ENCODE peak calls at places on chromosomes 2 and 18, in ten cellular contexts. W, U, L, T, G, I, D, R, Z and X are unnamed samples.

GRCh38 chr2:241062342-241063092 is 39.6 kb downstream of the MTERF4 start:
- DNase-seq in W (no peak), U (no peak), L (no peak), T (no peak), G (no peak), I (peak; percentile 54), D (no peak), R (no peak), Z (peak; percentile 45), X (no peak)

GRCh38 chr2:170929686-170930050 is 615 bp downstream of the GORASP2 start:
- DNase-seq in W (peak; percentile 64), U (peak; percentile 33), L (peak; percentile 62), T (peak; percentile 38), G (peak; percentile 19), I (no peak), D (peak; percentile 68), R (peak; percentile 89), Z (peak; percentile 91), X (no peak)

GRCh38 chr18:6022089-6022444 is 126.7 kb upstream of the TMEM200C start:
- DNase-seq in W (no peak), U (peak; percentile 8), L (no peak), T (no peak), G (no peak), I (no peak), D (no peak), R (no peak), Z (no peak), X (no peak)

GRCh38 chr2:23926289-23926749 is 604 bp downstream of the ATAD2B start:
- DNase-seq in W (peak; percentile 35), U (no peak), L (peak; percentile 64), T (peak; percentile 53), G (peak; percentile 11), I (no peak), D (no peak), R (peak; percentile 74), Z (peak; percentile 91), X (no peak)

GRCh38 chr2:180328795-180329422 is 321.8 kb upstream of the CWC22 start:
- DNase-seq in W (no peak), U (no peak), L (no peak), T (no peak), G (no peak), I (no peak), D (no peak), R (peak; percentile 6), Z (no peak), X (no peak)

GRCh38 chr2:46862430-46862829 is 53.2 kb downstream of the MCFD2 start:
- DNase-seq in W (no peak), U (no peak), L (no peak), T (no peak), G (no peak), I (no peak), D (no peak), R (no peak), Z (no peak), X (no peak)

GRCh38 chr2:70214958-70215357 is 24.1 kb upstream of the C2orf42 start:
- DNase-seq in W (no peak), U (peak; percentile 55), L (no peak), T (no peak), G (no peak), I (no peak), D (no peak), R (no peak), Z (no peak), X (no peak)

GRCh38 chr2:238928520-238929241 is 80.8 kb downstream of the TWIST2 start:
- DNase-seq in W (no peak), U (no peak), L (peak; percentile 29), T (no peak), G (no peak), I (no peak), D (no peak), R (no peak), Z (no peak), X (no peak)

GRCh38 chr2:18855027-18855426 is 265.7 kb upstream of the NT5C1B start:
- DNase-seq in W (no peak), U (peak; percentile 40), L (no peak), T (no peak), G (no peak), I (no peak), D (no peak), R (no peak), Z (no peak), X (no peak)

GRCh38 chr2:32422133-32422532 is 65.3 kb downstream of the BIRC6 start:
- DNase-seq in W (no peak), U (no peak), L (no peak), T (no peak), G (no peak), I (no peak), D (no peak), R (no peak), Z (no peak), X (no peak)

GRCh38 chr2:182324665-182325064 is 102.2 kb downstream of the PDE1A start:
- DNase-seq in W (no peak), U (peak; percentile 42), L (no peak), T (no peak), G (no peak), I (no peak), D (no peak), R (no peak), Z (no peak), X (no peak)

GRCh38 chr2:20617081-20617575 is 33.8 kb downstream of the HS1BP3 start:
- DNase-seq in W (no peak), U (peak; percentile 81), L (peak; percentile 78), T (no peak), G (no peak), I (peak; percentile 86), D (peak; percentile 68), R (peak; percentile 60), Z (peak; percentile 72), X (no peak)

GRCh38 chr18:49875783-49876182 is 62.5 kb upstream of the ACAA2 start:
- DNase-seq in W (no peak), U (no peak), L (no peak), T (no peak), G (no peak), I (no peak), D (no peak), R (no peak), Z (no peak), X (no peak)

DNA sequence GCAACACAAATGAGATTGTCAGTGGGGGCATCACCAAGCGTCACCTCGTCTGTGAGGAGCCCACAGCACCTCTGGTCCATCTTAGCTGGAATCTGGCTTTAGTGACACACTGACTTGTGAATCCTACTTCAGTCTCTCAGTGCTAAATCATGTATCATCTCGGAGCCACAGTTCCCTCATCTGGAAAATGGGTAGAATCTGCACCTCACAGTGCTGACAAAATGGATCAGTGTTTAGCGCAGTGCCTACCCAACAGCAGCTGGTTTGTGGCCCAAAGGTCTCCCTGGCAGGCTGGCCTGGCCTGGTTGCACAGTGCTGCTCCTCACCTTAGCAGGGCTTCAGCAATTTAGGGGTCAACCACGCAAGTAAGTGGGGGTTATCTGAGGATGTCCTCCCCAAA is 10.0 kb downstream of the DBI start:
- DNase-seq in W (no peak), U (no peak), L (no peak), T (no peak), G (no peak), I (no peak), D (no peak), R (no peak), Z (no peak), X (no peak)
- H3K27ac ChIP-seq in W (no peak overlapping the region), U (no peak overlapping the region), L (no peak overlapping the region), T (no peak overlapping the region), G (no peak overlapping the region), I (no peak overlapping the region), D (no peak overlapping the region), R (no peak overlapping the region), Z (no peak overlapping the region), X (no peak overlapping the region)

GRCh38 chr2:109105113-109105512 is 23.9 kb upstream of the SH3RF3 start:
- DNase-seq in W (no peak), U (no peak), L (no peak), T (no peak), G (no peak), I (no peak), D (no peak), R (no peak), Z (no peak), X (no peak)

GRCh38 chr2:109108740-109109139 is 20.3 kb upstream of the SH3RF3 start:
- DNase-seq in W (no peak), U (no peak), L (no peak), T (no peak), G (no peak), I (no peak), D (no peak), R (no peak), Z (peak; percentile 26), X (no peak)

GRCh38 chr2:109110185-109110584 is 18.8 kb upstream of the SH3RF3 start:
- DNase-seq in W (no peak), U (no peak), L (no peak), T (no peak), G (no peak), I (no peak), D (no peak), R (no peak), Z (no peak), X (no peak)

DNA sequence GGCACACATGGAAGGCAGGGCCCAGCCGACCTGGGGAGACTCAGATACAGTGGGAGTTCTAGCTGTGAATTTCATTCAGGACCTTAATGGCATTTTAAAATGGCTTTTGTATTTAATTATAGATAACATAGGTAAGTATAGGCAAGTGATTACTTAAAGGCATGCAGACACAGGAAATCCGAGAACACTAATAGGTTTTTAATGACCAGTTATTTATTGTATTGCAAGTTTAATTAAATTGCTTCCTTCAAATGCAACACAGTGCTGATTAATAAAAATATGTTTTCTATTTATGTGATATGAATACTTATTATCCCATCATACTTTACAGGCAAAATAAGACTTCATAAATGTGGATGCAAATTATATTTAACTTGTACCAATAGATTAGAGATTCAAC is 19.7 kb upstream of the SH3RF3 start:
- DNase-seq in W (no peak), U (no peak), L (no peak), T (no peak), G (no peak), I (no peak), D (no peak), R (no peak), Z (no peak), X (no peak)
- H3K27ac ChIP-seq in W (no peak overlapping the region), U (no peak overlapping the region), L (no peak overlapping the region), T (no peak overlapping the region), G (no peak overlapping the region), I (no peak overlapping the region), D (no peak overlapping the region), R (no peak overlapping the region), Z (no peak overlapping the region), X (no peak overlapping the region)

DNA sequence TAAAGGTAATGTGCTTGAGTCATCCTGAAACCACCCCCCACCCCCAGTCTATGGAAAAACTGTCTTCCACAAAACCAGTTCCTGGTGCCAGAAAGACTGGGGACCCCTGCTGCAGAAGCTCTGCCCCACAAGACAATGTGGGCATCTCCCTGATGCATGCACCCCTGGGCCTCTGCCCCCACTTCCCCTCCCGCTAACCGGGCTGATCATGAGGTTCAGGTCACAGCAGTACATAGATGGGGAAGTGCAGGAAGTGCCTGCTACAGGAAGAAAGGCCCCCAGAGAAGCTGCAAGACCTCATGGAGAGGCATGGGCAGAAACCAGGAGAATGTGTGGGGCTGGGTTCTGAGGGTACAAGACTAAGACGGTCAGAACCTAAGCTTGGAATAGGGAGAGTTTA is 243.4 kb upstream of the ID2 start:
- DNase-seq in W (no peak), U (no peak), L (peak; percentile 63), T (no peak), G (no peak), I (peak; percentile 52), D (peak; percentile 35), R (no peak), Z (no peak), X (peak; percentile 34)
- H3K27ac ChIP-seq in W (no peak overlapping the region), U (no peak overlapping the region), L (no peak overlapping the region), T (no peak overlapping the region), G (no peak overlapping the region), I (no peak overlapping the region), D (no peak overlapping the region), R (no peak overlapping the region), Z (no peak overlapping the region), X (no peak overlapping the region)

GRCh38 chr2:130884503-130884902 is 47.8 kb downstream of the ARHGEF4 start:
- DNase-seq in W (no peak), U (no peak), L (no peak), T (no peak), G (no peak), I (no peak), D (no peak), R (no peak), Z (no peak), X (no peak)
- H3K27ac ChIP-seq in W (no peak overlapping the region), U (no peak overlapping the region), L (no peak overlapping the region), T (no peak overlapping the region), G (no peak overlapping the region), I (no peak overlapping the region), D (no peak overlapping the region), R (no peak overlapping the region), Z (no peak overlapping the region), X (no peak overlapping the region)